ENCODE peak calls at places on chromosomes 4 and X, in nine cellular contexts. F, M, Q, B, D, L, G, Z and I are unnamed samples.

GRCh38 chrX:49030283-49030682 is 12.9 kb downstream of the TFE3 start:
- DNase-seq in Q (no peak), B (no peak), F (no peak), M (no peak), G (no peak), D (no peak), L (no peak), Z (no peak), I (no peak)

GRCh38 chr4:68476191-68476590 is 28.9 kb downstream of the TMPRSS11E start:
- DNase-seq in B (peak), Q (no peak), G (no peak), D (no peak), L (peak), Z (peak), M (no peak), F (peak), I (no peak)

GRCh38 chrX:129318375-129318774 is 204.9 kb downstream of the SMARCA1 start:
- DNase-seq in Q (no peak), L (peak), Z (peak), D (peak), M (peak), G (peak), B (no peak), F (peak), I (no peak)

GRCh38 chrX:72295745-72296144 is 10.0 kb downstream of the CITED1 start:
- DNase-seq in Z (no peak), Q (no peak), G (no peak), M (no peak), L (no peak), D (no peak), F (no peak), B (no peak), I (no peak)

GRCh38 chr4:14965071-14965470 is 37.2 kb upstream of the CPEB2 start:
- DNase-seq in B (no peak), D (no peak), Z (no peak), G (no peak), F (no peak), L (no peak), M (no peak), Q (no peak), I (no peak)

GRCh38 chrX:7815166-7815565 is 27.8 kb upstream of the VCX start:
- DNase-seq in F (no peak), G (no peak), M (no peak), Z (no peak), Q (no peak), B (no peak), D (no peak), L (no peak), I (no peak)

GRCh38 chrX:149630681-149631292 is 805 bp downstream of the TMEM185A start:
- DNase-seq in F (peak), B (peak), G (no peak), D (peak), Z (peak), M (peak), Q (no peak), L (peak), I (no peak)

GRCh38 chr4:86497980-86498379 is 96.1 kb upstream of the PTPN13 start:
- DNase-seq in D (no peak), Z (no peak), M (no peak), B (no peak), L (peak), F (no peak), Q (no peak), G (no peak), I (no peak)

GRCh38 chr4:149897784-149898183 is 82.1 kb upstream of the IQCM start:
- DNase-seq in D (peak), Q (no peak), L (peak), F (peak), Z (no peak), B (no peak), G (peak), M (peak), I (no peak)

GRCh38 chrX:53048169-53049126 is at the start of gene GPR173:
- DNase-seq in D (peak), G (peak), L (peak), B (peak), F (peak), Q (no peak), M (peak), Z (peak), I (no peak)

GRCh38 chr4:128600996-128601857 is 208.3 kb upstream of the JADE1 start:
- DNase-seq in G (peak), F (peak), D (peak), B (peak), Z (peak), L (peak), Q (peak), M (peak), I (peak)

GRCh38 chr4:84215218-84215617 is 283.9 kb downstream of the NKX6-1 start:
- DNase-seq in Z (no peak), B (no peak), D (no peak), Q (no peak), F (no peak), G (no peak), L (no peak), M (no peak), I (no peak)

GRCh38 chrX:8288590-8288989 is 117.5 kb upstream of the VCX2 start:
- DNase-seq in Z (no peak), G (no peak), D (no peak), M (no peak), F (no peak), B (no peak), L (no peak), Q (no peak), I (no peak)

DNA sequence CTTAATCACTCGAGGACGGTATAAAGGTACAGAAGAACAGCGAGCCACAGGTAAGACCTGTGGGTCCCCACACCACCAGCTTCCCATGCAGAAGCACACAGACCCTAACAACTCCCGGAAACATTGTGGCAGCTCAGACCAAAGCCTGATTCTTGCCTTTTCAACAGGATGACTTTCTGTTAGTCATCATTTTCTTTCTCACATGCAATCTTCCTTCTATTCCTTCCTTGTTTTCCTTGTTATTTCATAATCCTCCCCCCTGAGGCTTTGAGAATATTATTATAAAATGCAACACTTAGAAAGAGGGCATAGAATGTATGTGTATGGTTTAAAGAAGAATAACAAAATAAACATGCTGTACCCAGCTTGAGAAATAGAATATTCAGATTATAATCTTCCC is 100.8 kb downstream of the FHDC1 start:
- DNase-seq in M (no peak), B (no peak), L (peak), D (no peak), G (no peak), Q (no peak), F (no peak), Z (no peak), I (no peak)
- H3K9ac ChIP-seq in M (no peak), B (no peak), L (no peak), D (no peak), G (no peak), Q (no peak), F (no peak), Z (no peak), I (no peak)

GRCh38 chr4:139686988-139687387 is 21.4 kb downstream of the MGST2 start:
- DNase-seq in F (no peak), B (no peak), Z (no peak), G (no peak), L (no peak), Q (no peak), M (no peak), D (no peak), I (no peak)

GRCh38 chr4:139685180-139685579 is 19.6 kb downstream of the MGST2 start:
- DNase-seq in B (no peak), M (no peak), F (no peak), Q (no peak), Z (no peak), D (no peak), L (no peak), G (no peak), I (no peak)

GRCh38 chr4:139684351-139684750 is 18.7 kb downstream of the MGST2 start:
- DNase-seq in D (no peak), M (no peak), Q (no peak), F (no peak), L (peak), G (no peak), Z (no peak), B (no peak), I (no peak)

GRCh38 chr4:139686130-139686529 is 20.5 kb downstream of the MGST2 start:
- DNase-seq in Q (no peak), G (peak), M (no peak), Z (no peak), L (no peak), B (no peak), F (no peak), D (no peak), I (no peak)

DNA sequence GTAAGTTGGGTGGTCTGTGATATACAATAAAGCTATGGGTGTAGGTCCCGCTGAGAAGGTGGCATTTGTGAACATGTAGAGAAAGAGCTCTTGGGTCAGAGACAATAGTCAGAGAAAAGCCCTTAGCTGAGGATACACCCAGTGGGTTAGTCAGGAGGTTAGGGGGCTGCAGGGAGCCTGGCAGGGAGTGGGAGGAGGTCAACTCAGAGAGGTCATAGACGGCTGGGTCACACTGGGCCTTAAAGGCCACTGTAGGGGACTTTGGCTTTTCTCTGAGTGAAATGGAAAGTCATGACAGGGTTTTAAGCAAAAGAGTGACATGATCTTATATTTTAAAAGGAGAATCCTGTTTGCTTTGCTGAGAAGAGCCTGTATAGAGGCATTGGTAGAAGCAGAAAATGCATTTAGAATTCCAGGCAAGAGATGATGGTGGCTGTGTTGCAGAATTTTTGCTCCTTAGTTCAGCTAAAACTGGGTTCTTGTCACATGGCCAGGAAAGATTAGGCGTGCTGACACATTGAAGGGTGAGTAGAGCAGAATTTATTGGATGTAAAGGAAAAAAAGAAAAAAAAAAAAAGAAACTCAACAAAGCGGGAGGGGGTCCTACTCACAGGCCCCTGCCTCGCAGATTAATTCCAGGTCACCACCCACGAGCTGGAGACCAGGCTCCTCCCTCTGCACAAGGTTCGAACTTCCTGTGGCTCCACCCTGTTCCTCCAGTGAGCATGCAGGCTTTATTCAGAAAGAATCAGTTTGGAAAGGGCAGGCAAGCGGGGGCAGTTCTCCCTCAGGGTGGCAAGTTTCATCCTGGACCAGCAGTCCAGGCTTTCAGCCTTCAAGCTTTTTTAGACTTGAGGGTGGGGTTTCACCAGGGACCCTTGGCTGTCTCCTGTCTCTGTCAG is 16.9 kb downstream of the MGST2 start:
- DNase-seq in F (no peak), G (no peak), Z (no peak), M (no peak), L (no peak), Q (no peak), B (no peak), D (no peak), I (no peak)
- H3K27ac ChIP-seq in F (no peak), G (no peak), Z (no peak), M (peak), L (no peak), Q (no peak), B (no peak), D (no peak), I (peak)

GRCh38 chr4:100147684-100148083 is 42.6 kb downstream of the DDIT4L start:
- DNase-seq in B (no peak), Z (no peak), F (no peak), D (no peak), Q (no peak), G (no peak), M (no peak), L (no peak), I (no peak)

GRCh38 chr4:100147198-100147597 is 43.1 kb downstream of the DDIT4L start:
- DNase-seq in D (no peak), B (no peak), G (no peak), L (no peak), Z (no peak), Q (no peak), F (no peak), M (no peak), I (no peak)

GRCh38 chr4:100146756-100147155 is 43.5 kb downstream of the DDIT4L start:
- DNase-seq in L (no peak), G (no peak), D (no peak), Q (no peak), B (no peak), M (peak), F (no peak), Z (no peak), I (no peak)

GRCh38 chr4:100149190-100149589 is 41.1 kb downstream of the DDIT4L start:
- DNase-seq in B (no peak), Q (no peak), L (no peak), D (no peak), G (no peak), F (no peak), Z (no peak), M (no peak), I (no peak)
- H3K9ac ChIP-seq in B (no peak), Q (no peak), L (no peak), D (no peak), G (no peak), F (no peak), Z (no peak), M (no peak), I (no peak)

GRCh38 chr4:1309261-1310010 is 19.7 kb downstream of the MAEA start:
- DNase-seq in B (peak), F (peak), Q (peak), Z (peak), D (peak), G (peak), M (peak), L (peak), I (no peak)
- H3K27ac ChIP-seq in B (peak), F (peak), Q (peak), Z (peak), D (no peak), G (peak), M (peak), L (peak), I (peak)

DNA sequence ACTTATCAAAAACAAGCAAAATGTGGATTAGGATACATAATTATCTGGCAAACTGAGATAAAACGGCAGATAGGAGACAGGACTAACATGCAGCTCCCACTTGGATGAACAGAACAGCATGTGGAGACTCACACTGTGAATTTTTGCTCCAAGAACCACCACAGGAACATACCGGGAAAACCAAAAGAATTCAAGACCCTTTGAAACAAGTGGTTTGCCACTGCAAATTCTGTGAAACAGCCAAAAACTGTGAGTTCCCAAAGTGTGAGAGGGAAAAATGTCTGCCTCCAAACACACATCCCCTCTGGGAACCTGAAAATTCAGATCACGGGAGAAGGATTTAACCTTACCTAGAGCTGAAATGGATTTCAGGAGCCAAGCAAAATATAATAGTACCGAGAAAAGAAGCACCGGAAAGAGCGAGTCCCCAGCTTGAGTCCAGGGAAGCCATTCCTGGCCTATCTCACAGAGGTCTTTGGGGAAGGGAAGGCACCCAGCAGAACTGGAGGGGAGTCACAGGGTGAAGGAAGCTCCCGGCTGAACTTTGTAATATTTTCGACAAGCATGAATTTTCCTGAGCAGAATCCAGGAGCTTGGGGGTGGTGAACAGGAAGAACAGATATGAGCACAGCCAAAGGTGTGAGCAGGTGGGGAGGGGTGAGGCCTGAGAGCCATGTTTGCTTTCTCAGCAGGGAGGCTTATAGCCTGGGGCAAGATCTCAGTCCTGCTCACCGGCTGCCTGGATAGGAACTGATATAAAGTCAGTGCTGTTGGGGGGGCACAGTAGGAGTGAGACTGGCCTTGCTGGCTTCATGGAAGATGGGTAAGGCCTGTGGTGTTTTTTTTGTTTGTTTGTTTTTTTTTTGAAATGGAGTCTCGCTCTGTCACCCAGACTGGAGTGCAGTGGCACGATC is 23.9 kb downstream of the MANBA start:
- DNase-seq in L (no peak), Z (no peak), M (no peak), B (peak), G (peak), F (peak), D (no peak), Q (no peak), I (no peak)
- H3K9ac ChIP-seq in L (no peak), Z (no peak), M (no peak), B (no peak), G (no peak), F (no peak), D (no peak), Q (no peak), I (no peak)

GRCh38 chrX:2545144-2545543 is 44.4 kb upstream of the DHRSX start:
- DNase-seq in L (no peak), D (no peak), M (no peak), Z (no peak), B (no peak), Q (no peak), G (no peak), F (no peak), I (no peak)

GRCh38 chrX:2547746-2548145 is 47.0 kb upstream of the DHRSX start:
- DNase-seq in L (no peak), F (no peak), B (no peak), G (no peak), M (no peak), Q (no peak), D (no peak), Z (no peak), I (no peak)

GRCh38 chrX:2549874-2550273 is 49.1 kb upstream of the DHRSX start:
- DNase-seq in Q (no peak), L (no peak), Z (no peak), D (no peak), F (no peak), M (no peak), B (no peak), G (peak), I (no peak)

GRCh38 chrX:2548731-2549423 is 48.1 kb upstream of the DHRSX start:
- DNase-seq in F (no peak), Z (no peak), M (no peak), G (peak), B (no peak), Q (no peak), L (no peak), D (no peak), I (no peak)

DNA sequence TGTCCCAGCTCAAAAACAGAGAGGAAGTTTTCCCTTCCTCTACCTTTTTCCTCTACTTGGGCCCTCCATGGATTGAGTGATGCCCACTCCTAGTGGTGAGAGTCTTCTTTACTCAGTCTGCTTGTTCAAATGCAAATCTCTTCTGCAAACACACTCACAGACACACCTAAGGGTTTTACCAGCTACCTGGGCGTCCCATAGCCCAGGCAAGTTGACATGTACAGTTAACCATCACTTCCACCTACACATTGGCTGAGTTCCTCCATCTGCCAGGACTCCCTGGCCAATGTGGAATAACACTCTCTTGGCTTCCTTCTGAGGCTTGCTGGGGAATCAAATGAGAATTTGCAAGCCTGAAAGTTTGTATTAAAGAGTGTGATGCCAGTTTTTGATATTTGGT is 45.7 kb upstream of the DHRSX start:
- DNase-seq in D (no peak), B (no peak), M (no peak), L (no peak), G (no peak), Z (no peak), F (no peak), Q (no peak), I (no peak)
- H3K27ac ChIP-seq in D (no peak), B (no peak), M (no peak), L (no peak), G (no peak), Z (no peak), F (no peak), Q (no peak), I (no peak)

GRCh38 chr4:134201216-134202098 is at the start of gene PABPC4L:
- DNase-seq in Q (peak), Z (no peak), D (peak), B (peak), M (peak), F (peak), L (peak), G (peak), I (no peak)

GRCh38 chr4:134202557-134202956 is 968 bp upstream of the PABPC4L start:
- DNase-seq in M (no peak), D (peak), G (no peak), Q (no peak), Z (no peak), F (peak), B (peak), L (no peak), I (no peak)

GRCh38 chr4:134200811-134201215 is 776 bp downstream of the PABPC4L start:
- DNase-seq in L (no peak), M (no peak), D (no peak), Q (no peak), G (no peak), B (no peak), F (peak), Z (no peak), I (no peak)

GRCh38 chr4:134202136-134202535 is 547 bp upstream of the PABPC4L start:
- DNase-seq in F (no peak), M (no peak), Q (no peak), Z (no peak), L (no peak), D (no peak), G (no peak), B (no peak), I (no peak)
- H3K9ac ChIP-seq in F (no peak), M (no peak), Q (no peak), Z (no peak), L (no peak), D (no peak), G (no peak), B (no peak), I (no peak)

GRCh38 chrX:124507276-124507675 is 160.9 kb downstream of the SH2D1A start:
- DNase-seq in B (peak), Z (no peak), L (peak), F (no peak), M (no peak), G (no peak), D (no peak), Q (no peak), I (peak)
- H3K27ac ChIP-seq in B (no peak), Z (no peak), L (no peak), F (no peak), M (no peak), G (no peak), D (no peak), Q (no peak), I (no peak)